ENCODE peak calls at places on chromosomes 1 and 21, in eight cellular contexts. O, C, X, D, R, I, J and P are unnamed samples.
A peak's percentile ranks its signal among the peaks of the same experiment; 100 is the strongest.

GRCh38 chr1:47766832-47767740 is 230.1 kb downstream of the TRABD2B start:
- DNase-seq in O (no peak), C (no peak), D (no peak), I (no peak), X (peak; percentile 34), J (no peak), R (no peak), P (no peak)

GRCh38 chr1:55632906-55633305 is 417.7 kb upstream of the USP24 start:
- DNase-seq in D (no peak), X (peak; percentile 58), I (peak; percentile 14), C (no peak), R (no peak), J (no peak), O (no peak), P (no peak)

GRCh38 chr21:37563641-37564340 is 197.2 kb downstream of the DYRK1A start:
- DNase-seq in J (peak; percentile 96), O (peak; percentile 98), D (peak; percentile 97), X (peak; percentile 73), R (peak; percentile 98), C (peak; percentile 93), I (peak; percentile 95), P (peak; percentile 97)

GRCh38 chr1:181680332-181680731 is 197.0 kb downstream of the CACNA1E start:
- DNase-seq in R (no peak), O (no peak), I (no peak), X (no peak), D (no peak), C (no peak), J (no peak), P (no peak)

GRCh38 chr1:159171254-159171687 is at the start of gene CADM3:
- DNase-seq in X (peak; percentile 56), I (peak; percentile 84), R (no peak), O (no peak), C (no peak), D (no peak), J (peak; percentile 31), P (peak; percentile 33)

GRCh38 chr1:37033355-37034291 is 692 bp downstream of the GRIK3 start:
- DNase-seq in D (no peak), O (peak; percentile 29), J (peak; percentile 25), C (no peak), R (no peak), X (peak; percentile 37), I (no peak), P (no peak)

GRCh38 chr1:177998696-177999631 is 29.1 kb upstream of the SEC16B start:
- DNase-seq in J (no peak), I (no peak), O (no peak), C (no peak), D (no peak), R (no peak), X (no peak), P (no peak)

GRCh38 chr1:15757575-15758401 is 807 bp upstream of the FBLIM1 start:
- DNase-seq in X (peak; percentile 49), C (no peak), O (peak; percentile 40), J (peak; percentile 29), D (no peak), R (no peak), I (peak; percentile 77), P (peak; percentile 58)

GRCh38 chr1:108000620-108001105 is 35.7 kb upstream of the VAV3 start:
- DNase-seq in D (no peak), J (peak; percentile 22), C (no peak), O (peak; percentile 42), I (no peak), R (no peak), X (no peak), P (no peak)

GRCh38 chr1:168225476-168226190 is at the start of gene SFT2D2:
- DNase-seq in C (peak; percentile 75), I (peak; percentile 80), D (peak; percentile 93), O (peak; percentile 88), J (peak; percentile 84), R (peak; percentile 83), X (peak; percentile 86), P (peak; percentile 62)

GRCh38 chr1:46948629-46949282 is 7.5 kb upstream of the CYP4A11 start:
- DNase-seq in I (no peak), J (no peak), C (no peak), O (peak; percentile 3), R (no peak), D (no peak), X (no peak), P (no peak)

GRCh38 chr1:180953791-180954721 is 41.4 kb downstream of the KIAA1614 start:
- DNase-seq in I (peak; percentile 63), C (peak; percentile 51), R (peak; percentile 80), D (peak; percentile 79), J (peak; percentile 75), X (no peak), O (peak; percentile 89), P (peak; percentile 65)

GRCh38 chr1:241413386-241413785 is 56.4 kb upstream of the RGS7 start:
- DNase-seq in X (no peak), O (peak; percentile 88), J (no peak), I (no peak), R (no peak), C (no peak), D (no peak), P (no peak)

GRCh38 chr1:248730507-248731335 is 24.8 kb downstream of the LYPD8 start:
- DNase-seq in D (no peak), O (peak; percentile 17), X (no peak), I (no peak), J (peak; percentile 71), R (no peak), C (no peak), P (no peak)

GRCh38 chr1:54850082-54850730 is 36.8 kb downstream of the DHCR24 start:
- DNase-seq in O (peak; percentile 74), D (peak; percentile 11), R (no peak), X (no peak), C (no peak), J (no peak), I (no peak), P (no peak)

GRCh38 chr1:214658175-214658574 is 55.2 kb downstream of the CENPF start:
- DNase-seq in X (no peak), R (no peak), D (no peak), I (no peak), J (no peak), C (no peak), O (no peak), P (no peak)

GRCh38 chr1:214660900-214661299 is 57.9 kb downstream of the CENPF start:
- DNase-seq in O (peak; percentile 95), J (peak; percentile 86), C (no peak), X (peak; percentile 37), I (peak; percentile 39), R (peak; percentile 48), D (no peak), P (no peak)

GRCh38 chr1:214658785-214659184 is 55.8 kb downstream of the CENPF start:
- DNase-seq in X (peak; percentile 52), J (peak; percentile 39), D (no peak), R (no peak), C (no peak), I (peak; percentile 14), O (peak; percentile 78), P (peak; percentile 16)

GRCh38 chr1:214660190-214660589 is 57.2 kb downstream of the CENPF start:
- DNase-seq in I (no peak), X (no peak), C (no peak), O (peak; percentile 7), D (no peak), J (no peak), R (no peak), P (no peak)

DNA sequence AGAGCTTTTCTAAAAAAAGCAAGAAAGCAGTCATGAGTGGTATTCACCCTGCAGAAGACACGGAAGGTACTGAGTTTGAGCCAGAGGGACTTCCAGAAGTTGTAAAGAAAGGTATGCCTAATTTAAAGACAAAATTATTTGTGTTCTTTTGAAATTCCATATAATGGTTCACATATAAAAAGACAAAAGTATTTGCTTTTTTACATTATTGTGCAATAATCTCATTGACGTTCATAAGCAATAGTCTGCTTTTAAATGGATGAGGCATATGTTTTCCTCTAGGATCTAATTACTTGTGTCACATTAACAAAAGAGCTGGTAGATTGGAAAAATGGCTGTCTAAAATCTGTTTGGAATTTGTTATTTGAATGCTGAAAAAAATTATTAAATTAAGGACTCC is 54.3 kb downstream of the CENPF start:
- DNase-seq in J (no peak), D (no peak), X (no peak), O (no peak), I (no peak), C (no peak), R (no peak), P (no peak)
- H3K36me3 ChIP-seq in J (no peaks in the 10 kb centered on the region), D (no peaks in the 10 kb centered on the region), X (peaks cover 8% of the 10 kb centered on the region), O (no peaks in the 10 kb centered on the region), I (peaks cover 90% of the 10 kb centered on the region), C (no peaks in the 10 kb centered on the region), R (no peaks in the 10 kb centered on the region), P (peaks cover 89% of the 10 kb centered on the region)

GRCh38 chr1:225861834-225862580 is 20.2 kb downstream of the TMEM63A start:
- DNase-seq in C (no peak), J (no peak), I (no peak), R (no peak), O (no peak), X (no peak), D (no peak), P (no peak)
- H3K36me3 ChIP-seq in C (no peaks in the 10 kb centered on the region), J (no peaks in the 10 kb centered on the region), I (peaks cover 35% of the 10 kb centered on the region), R (peaks cover 11% of the 10 kb centered on the region), O (no peaks in the 10 kb centered on the region), X (peaks cover 18% of the 10 kb centered on the region), D (peaks cover 88% of the 10 kb centered on the region), P (no peaks in the 10 kb centered on the region)

GRCh38 chr1:151418048-151418447 is 18.7 kb downstream of the PSMB4 start:
- DNase-seq in J (no peak), C (no peak), X (no peak), D (no peak), O (no peak), R (no peak), I (no peak), P (no peak)

GRCh38 chr1:151419819-151420218 is 20.4 kb downstream of the PSMB4 start:
- DNase-seq in D (no peak), J (no peak), O (no peak), X (no peak), I (no peak), R (no peak), C (no peak), P (no peak)

DNA sequence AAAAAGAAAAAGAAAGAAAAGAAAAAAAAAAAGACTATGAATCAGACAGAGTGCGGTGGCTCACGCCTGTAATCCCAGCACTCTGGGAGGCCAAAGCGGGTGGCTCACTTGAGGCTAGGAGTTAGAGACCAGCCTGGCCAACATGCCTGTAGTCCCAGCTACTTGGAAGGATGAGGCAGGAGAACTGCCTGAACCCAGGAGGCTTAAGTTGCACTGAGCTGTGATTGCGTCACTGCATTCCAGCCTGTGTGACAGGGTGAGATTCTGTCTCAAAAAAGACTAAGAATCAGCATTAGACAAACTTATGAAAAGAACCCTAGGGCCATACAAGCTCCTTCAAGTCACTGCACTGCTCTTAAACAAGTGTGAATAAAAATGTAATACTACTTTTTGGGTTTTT is 16.9 kb downstream of the PSMB4 start:
- DNase-seq in R (peak; percentile 49), O (peak; percentile 82), D (no peak), I (no peak), C (no peak), J (no peak), X (no peak), P (no peak)
- H3K36me3 ChIP-seq in R (peaks cover 2% of the 10 kb centered on the region), O (peaks cover 44% of the 10 kb centered on the region), D (peaks cover 95% of the 10 kb centered on the region), I (peaks cover 30% of the 10 kb centered on the region), C (no peaks in the 10 kb centered on the region), J (no peaks in the 10 kb centered on the region), X (peaks cover 56% of the 10 kb centered on the region), P (peaks cover 92% of the 10 kb centered on the region)

DNA sequence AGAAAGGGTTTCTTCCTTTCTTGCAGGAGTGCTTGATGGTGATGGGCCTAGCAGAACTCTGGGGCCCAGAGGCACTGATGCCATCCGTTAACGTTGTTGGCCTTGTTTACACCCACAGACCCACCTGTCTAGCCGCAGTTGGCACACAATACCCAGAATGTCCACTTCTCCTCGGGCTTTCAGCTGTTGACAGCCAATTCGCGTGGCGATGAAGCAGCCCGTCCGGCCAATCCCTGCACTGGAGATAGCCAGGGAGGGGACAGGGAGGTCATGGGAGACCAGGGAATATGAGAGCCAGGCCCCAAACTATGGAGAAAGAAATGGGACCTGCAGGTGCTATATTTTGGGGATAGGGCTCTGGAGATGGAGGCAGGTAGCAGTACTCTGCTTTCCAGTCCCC is 5.7 kb upstream of the ARL8A start:
- DNase-seq in R (no peak), C (no peak), D (no peak), J (no peak), I (no peak), X (no peak), O (no peak), P (no peak)
- H3K36me3 ChIP-seq in R (no peaks in the 10 kb centered on the region), C (no peaks in the 10 kb centered on the region), D (no peaks in the 10 kb centered on the region), J (no peaks in the 10 kb centered on the region), I (no peaks in the 10 kb centered on the region), X (no peaks in the 10 kb centered on the region), O (no peaks in the 10 kb centered on the region), P (no peaks in the 10 kb centered on the region)